ENCODE peak calls at places on chromosomes 3 and 15, in four cellular contexts. One of them, this sample, is unnamed.

GRCh38 chr3:185561374-185561943 is 9.1 kb upstream of the LIPH start:
- DNase-seq in M059J: no peak
- DNase-seq in KG1: peak
- DNase-seq in AML-193: no peak
- DNase-seq in this sample: no peak

GRCh38 chr3:148882288-148882687 is 17.2 kb downstream of the CPA3 start:
- DNase-seq in M059J: peak
- DNase-seq in KG1: no peak
- DNase-seq in AML-193: no peak
- DNase-seq in this sample: no peak

GRCh38 chr3:45790611-45791010 is 5.7 kb downstream of the SLC6A20 start:
- DNase-seq in M059J: no peak
- DNase-seq in KG1: no peak
- DNase-seq in AML-193: no peak
- DNase-seq in this sample: no peak

GRCh38 chr15:57263520-57263919 is 112.8 kb upstream of the CGNL1 start:
- DNase-seq in M059J: no peak
- DNase-seq in KG1: no peak
- DNase-seq in AML-193: no peak
- DNase-seq in this sample: no peak

GRCh38 chr15:90201944-90202375 is 830 bp downstream of the SEMA4B start:
- DNase-seq in M059J: no peak
- DNase-seq in KG1: no peak
- DNase-seq in AML-193: no peak
- DNase-seq in this sample: no peak

GRCh38 chr3:31871939-31872507 is 109.0 kb downstream of the OSBPL10 start:
- DNase-seq in M059J: no peak
- DNase-seq in KG1: no peak
- DNase-seq in AML-193: no peak
- DNase-seq in this sample: no peak

GRCh38 chr3:52108302-52109232 is 45.7 kb downstream of the POC1A start:
- DNase-seq in M059J: no peak
- DNase-seq in KG1: no peak
- DNase-seq in AML-193: no peak
- DNase-seq in this sample: no peak

GRCh38 chr3:149142647-149143046 is 13.2 kb downstream of the HPS3 start:
- DNase-seq in M059J: no peak
- DNase-seq in KG1: no peak
- DNase-seq in AML-193: no peak
- DNase-seq in this sample: no peak

GRCh38 chr15:82739086-82739485 is 29.4 kb upstream of the AP3B2 start:
- DNase-seq in M059J: peak
- DNase-seq in KG1: no peak
- DNase-seq in AML-193: no peak
- DNase-seq in this sample: no peak

GRCh38 chr3:158700559-158700958 is 28.1 kb upstream of the LXN start:
- DNase-seq in M059J: peak
- DNase-seq in KG1: no peak
- DNase-seq in AML-193: no peak
- DNase-seq in this sample: no peak

GRCh38 chr15:93037341-93038063 is 51.5 kb downstream of the RGMA start:
- DNase-seq in M059J: peak
- DNase-seq in KG1: no peak
- DNase-seq in AML-193: no peak
- DNase-seq in this sample: peak

GRCh38 chr3:115469649-115470048 is 153.7 kb upstream of the GAP43 start:
- DNase-seq in M059J: peak
- DNase-seq in KG1: no peak
- DNase-seq in AML-193: no peak
- DNase-seq in this sample: no peak

GRCh38 chr3:20669184-20669583 is 483.2 kb upstream of the SGO1 start:
- DNase-seq in M059J: no peak
- DNase-seq in KG1: no peak
- DNase-seq in AML-193: no peak
- DNase-seq in this sample: no peak

GRCh38 chr3:156764761-156765160 is 61.4 kb upstream of the LEKR1 start:
- DNase-seq in M059J: peak
- DNase-seq in KG1: no peak
- DNase-seq in AML-193: no peak
- DNase-seq in this sample: no peak

GRCh38 chr3:39130693-39131265 is 22.6 kb downstream of the CSRNP1 start:
- DNase-seq in M059J: no peak
- DNase-seq in KG1: no peak
- DNase-seq in AML-193: no peak
- DNase-seq in this sample: no peak

GRCh38 chr15:32861741-32862140 is 143.9 kb downstream of the GREM1 start:
- DNase-seq in M059J: peak
- DNase-seq in KG1: no peak
- DNase-seq in AML-193: no peak
- DNase-seq in this sample: no peak

GRCh38 chr3:84958495-84959469 is at the start of gene CADM2:
- DNase-seq in M059J: peak
- DNase-seq in KG1: peak
- DNase-seq in AML-193: no peak
- DNase-seq in this sample: peak

GRCh38 chr3:13878711-13879101 is 1.2 kb downstream of the WNT7A start:
- DNase-seq in M059J: no peak
- DNase-seq in KG1: no peak
- DNase-seq in AML-193: no peak
- DNase-seq in this sample: no peak

GRCh38 chr3:124878561-124879394 is 8.4 kb downstream of the ITGB5 start:
- DNase-seq in M059J: peak
- DNase-seq in KG1: no peak
- DNase-seq in AML-193: peak
- DNase-seq in this sample: peak

GRCh38 chr15:79128556-79128955 is 38.0 kb upstream of the RASGRF1 start:
- DNase-seq in M059J: no peak
- DNase-seq in KG1: no peak
- DNase-seq in AML-193: no peak
- DNase-seq in this sample: no peak

GRCh38 chr3:177465243-177465642 is 268.0 kb upstream of the TBL1XR1 start:
- DNase-seq in M059J: no peak
- DNase-seq in KG1: no peak
- DNase-seq in AML-193: no peak
- DNase-seq in this sample: no peak

GRCh38 chr3:190692256-190692655 is 170.2 kb downstream of the GMNC start:
- DNase-seq in M059J: no peak
- DNase-seq in KG1: no peak
- DNase-seq in AML-193: no peak
- DNase-seq in this sample: no peak

GRCh38 chr15:91852741-91853500 is 587 bp upstream of the SLCO3A1 start:
- DNase-seq in M059J: peak
- DNase-seq in KG1: peak
- DNase-seq in AML-193: peak
- DNase-seq in this sample: peak

GRCh38 chr15:25715536-25716413 is 147.4 kb downstream of the ATP10A start:
- DNase-seq in M059J: no peak
- DNase-seq in KG1: no peak
- DNase-seq in AML-193: no peak
- DNase-seq in this sample: peak

GRCh38 chr3:52291508-52292181 is 4.0 kb downstream of the GLYCTK start:
- DNase-seq in M059J: no peak
- DNase-seq in KG1: no peak
- DNase-seq in AML-193: peak
- DNase-seq in this sample: no peak

GRCh38 chr3:177676947-177677587 is 479.8 kb upstream of the TBL1XR1 start:
- DNase-seq in M059J: no peak
- DNase-seq in KG1: no peak
- DNase-seq in AML-193: no peak
- DNase-seq in this sample: no peak

GRCh38 chr3:48896991-48897390 is 1.7 kb downstream of the SLC25A20 start:
- DNase-seq in M059J: no peak
- DNase-seq in KG1: no peak
- DNase-seq in AML-193: no peak
- DNase-seq in this sample: no peak

GRCh38 chr3:169256791-169257522 is 406.6 kb downstream of the MECOM start:
- DNase-seq in M059J: no peak
- DNase-seq in KG1: no peak
- DNase-seq in AML-193: no peak
- DNase-seq in this sample: no peak